ENCODE peak calls at places on chromosomes 16 and 17, in five cellular contexts. N, F, U, X and K are unnamed samples.

GRCh38 chr16:48687421-48688038 is 77.5 kb upstream of the N4BP1 start:
- DNase-seq in N (peak), F (peak), U (peak), X (peak), K (peak)

GRCh38 chr17:65531508-65532431 is 29.7 kb downstream of the AXIN2 start:
- DNase-seq in N (no peak), F (no peak), U (peak), X (no peak), K (no peak)

GRCh38 chr16:5011637-5012036 is 22.1 kb downstream of the NAGPA start:
- DNase-seq in N (no peak), F (no peak), U (no peak), X (no peak), K (no peak)

GRCh38 chr17:282912-283882 is 69.4 kb downstream of the RPH3AL start:
- DNase-seq in N (no peak), F (peak), U (no peak), X (no peak), K (no peak)

GRCh38 chr17:46794318-46794717 is 24.2 kb downstream of the WNT3 start:
- DNase-seq in N (no peak), F (no peak), U (no peak), X (no peak), K (no peak)

GRCh38 chr16:49340466-49340865 is 33.1 kb upstream of the C16orf78 start:
- DNase-seq in N (no peak), F (no peak), U (no peak), X (no peak), K (no peak)

GRCh38 chr17:10652984-10653680 is 4.0 kb downstream of the MYH3 start:
- DNase-seq in N (no peak), F (no peak), U (no peak), X (no peak), K (no peak)

GRCh38 chr17:37743875-37744632 is 805 bp downstream of the HNF1B start:
- DNase-seq in N (peak), F (peak), U (peak), X (no peak), K (no peak)

GRCh38 chr16:65876200-65876498 is 490.3 kb upstream of the CDH5 start:
- DNase-seq in N (no peak), F (no peak), U (no peak), X (no peak), K (no peak)

GRCh38 chr16:81863630-81864352 is 84.7 kb downstream of the PLCG2 start:
- DNase-seq in N (no peak), F (no peak), U (no peak), X (no peak), K (no peak)

GRCh38 chr16:68451656-68452055 is 3.3 kb upstream of the SMPD3 start:
- DNase-seq in N (no peak), F (no peak), U (no peak), X (no peak), K (no peak)

GRCh38 chr17:72666519-72666874 is 426.0 kb downstream of the SLC39A11 start:
- DNase-seq in N (peak), F (no peak), U (no peak), X (no peak), K (no peak)

GRCh38 chr17:48016112-48016511 is 21.5 kb downstream of the COPZ2 start:
- DNase-seq in N (no peak), F (no peak), U (no peak), X (peak), K (no peak)

GRCh38 chr17:81291662-81292061 is 3.4 kb downstream of the SLC38A10 start:
- DNase-seq in N (peak), F (peak), U (peak), X (peak), K (peak)

GRCh38 chr16:23408242-23409201 is 44.5 kb downstream of the COG7 start:
- DNase-seq in N (no peak), F (no peak), U (peak), X (no peak), K (no peak)

GRCh38 chr16:77297996-77298637 is 98.9 kb downstream of the SYCE1L start:
- DNase-seq in N (no peak), F (no peak), U (no peak), X (no peak), K (no peak)

GRCh38 chr17:39642675-39643074 is 5.7 kb downstream of the STARD3 start:
- DNase-seq in N (no peak), F (no peak), U (no peak), X (no peak), K (no peak)

GRCh38 chr17:79388556-79389295 is 222.1 kb downstream of the RBFOX3 start:
- DNase-seq in N (peak), F (peak), U (peak), X (peak), K (no peak)

GRCh38 chr16:65624696-65625095 is 502.8 kb upstream of the CDH11 start:
- DNase-seq in N (no peak), F (no peak), U (no peak), X (no peak), K (no peak)

GRCh38 chr16:84751947-84752346 is 52.1 kb downstream of the USP10 start:
- DNase-seq in N (no peak), F (peak), U (no peak), X (no peak), K (peak)

GRCh38 chr16:1265826-1266225 is 10.0 kb downstream of the TPSD1 start:
- DNase-seq in N (no peak), F (no peak), U (no peak), X (no peak), K (no peak)

GRCh38 chr17:82726427-82726826 is 9.0 kb upstream of the FN3K start:
- DNase-seq in N (no peak), F (no peak), U (no peak), X (no peak), K (no peak)

GRCh38 chr17:37774508-37774907 is 29.6 kb upstream of the HNF1B start:
- DNase-seq in N (no peak), F (no peak), U (no peak), X (no peak), K (peak)

GRCh38 chr17:35846055-35846809 is 22.5 kb downstream of the HEATR9 start:
- DNase-seq in N (no peak), F (no peak), U (no peak), X (no peak), K (no peak)

GRCh38 chr17:19421926-19422325 is 10.9 kb downstream of the RNF112 start:
- DNase-seq in N (no peak), F (no peak), U (no peak), X (no peak), K (no peak)

GRCh38 chr17:19426631-19427030 is 15.6 kb downstream of the RNF112 start:
- DNase-seq in N (no peak), F (no peak), U (no peak), X (no peak), K (no peak)

GRCh38 chr17:19424934-19425868 is 14.2 kb downstream of the RNF112 start:
- DNase-seq in N (no peak), F (no peak), U (no peak), X (no peak), K (no peak)
- TF ChIP-seq GABPA in N (no peak), F (no peak), U (no peak), X (no peak), K (no peak)

DNA sequence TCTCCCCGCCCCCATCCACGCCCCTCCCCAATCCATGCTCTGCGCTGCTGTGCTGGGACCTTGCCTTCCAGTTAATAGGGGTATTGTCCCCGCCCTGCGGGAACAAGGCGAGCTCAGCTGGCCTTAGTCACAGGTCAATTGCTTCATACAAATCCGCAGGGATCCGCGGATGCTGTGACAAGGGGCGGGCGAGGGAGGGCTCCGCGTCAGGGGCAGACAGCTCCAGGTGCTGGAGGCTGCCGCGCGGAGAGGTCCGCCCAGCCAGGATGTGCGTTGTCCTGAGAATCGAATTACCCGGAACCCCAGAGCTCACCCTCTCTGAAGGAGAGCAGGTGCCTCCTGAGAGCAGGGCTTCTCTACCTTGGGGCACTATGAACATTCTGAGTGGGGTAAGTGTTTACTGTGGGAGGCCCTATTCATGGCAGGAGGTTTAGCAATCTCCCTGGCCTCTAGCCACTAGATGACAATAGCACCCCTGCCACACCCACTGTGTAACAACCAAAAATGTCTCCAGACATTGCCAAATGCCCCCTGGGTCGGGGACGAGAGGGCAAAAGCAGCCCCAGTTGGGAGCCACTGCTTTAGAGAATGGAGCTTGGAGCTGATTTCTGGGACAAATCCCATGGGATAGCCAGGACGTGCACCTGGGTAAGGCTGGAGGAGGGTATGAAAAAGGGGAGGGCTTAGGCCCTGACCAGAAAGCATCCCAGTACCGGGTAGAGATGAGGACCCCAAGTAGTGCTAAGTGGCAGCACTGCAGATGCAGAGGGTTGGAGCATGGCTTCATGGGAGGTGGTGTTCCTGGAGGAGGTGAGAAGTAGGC is 138.2 kb downstream of the CYLD start:
- DNase-seq in N (no peak), F (peak), U (no peak), X (no peak), K (no peak)
- TF ChIP-seq GABPA in N (no peak), F (no peak), U (no peak), X (no peak), K (no peak)

DNA sequence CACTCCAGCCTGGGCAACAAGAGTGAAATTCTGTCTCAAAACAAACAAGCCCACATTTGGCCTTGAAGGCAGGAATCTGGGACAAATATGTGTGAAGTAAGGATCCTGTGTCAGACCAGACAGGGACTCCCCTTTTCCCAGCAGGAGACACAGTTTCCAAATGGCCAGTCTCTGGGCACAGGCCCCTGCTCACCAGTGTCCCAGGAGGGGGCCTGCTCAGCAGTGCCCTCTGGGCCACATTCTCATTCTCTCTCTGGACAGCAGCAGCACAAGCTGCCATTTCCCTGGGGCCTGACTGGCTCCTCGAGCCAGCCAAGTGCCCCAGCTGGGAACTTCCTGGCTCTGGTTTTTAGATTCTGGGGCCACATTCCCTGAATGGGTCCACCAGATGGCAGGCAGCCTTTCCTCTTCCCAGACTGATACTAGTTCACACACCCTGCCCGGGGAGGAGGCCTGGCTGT is 11.7 kb upstream of the MNT start:
- DNase-seq in N (no peak), F (peak), U (peak), X (no peak), K (no peak)
- TF ChIP-seq GABPA in N (no peak), F (no peak), U (no peak), X (no peak), K (no peak)

GRCh38 chr17:67836205-67836987 is 11.1 kb downstream of the BPTF start:
- DNase-seq in N (no peak), F (no peak), U (no peak), X (no peak), K (no peak)
- TF ChIP-seq GABPA in N (no peak), F (no peak), U (no peak), X (no peak), K (no peak)

DNA sequence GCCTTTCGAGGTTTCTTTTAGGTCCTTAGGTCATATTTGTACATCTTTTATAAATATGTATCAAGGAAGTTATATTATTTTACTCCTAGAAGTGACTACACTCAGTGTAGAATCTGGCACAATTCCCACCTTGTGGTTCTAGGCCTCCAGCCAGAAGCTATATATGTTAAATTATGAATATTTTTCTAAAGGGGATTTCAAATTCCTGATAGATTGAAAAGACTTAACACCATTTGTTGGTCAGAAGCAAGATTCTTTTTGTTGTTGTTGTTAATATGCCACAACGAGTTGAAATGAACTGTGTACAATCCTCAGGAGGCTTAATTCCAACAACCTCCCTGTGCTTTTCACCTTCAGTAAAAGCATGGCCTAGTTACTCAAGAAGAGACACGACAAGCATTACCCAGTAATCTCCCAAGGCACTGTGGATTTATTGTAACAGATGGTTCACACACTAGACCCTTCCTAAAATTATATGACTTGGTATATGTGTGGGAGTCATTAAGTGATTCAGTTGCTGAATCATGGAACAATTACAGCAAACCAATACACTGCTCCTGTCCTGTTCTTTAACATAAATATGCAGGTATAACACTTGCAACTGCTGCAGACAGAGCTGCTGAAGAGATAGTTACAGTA is 964.3 kb upstream of the GOT2 start:
- DNase-seq in N (no peak), F (no peak), U (no peak), X (no peak), K (no peak)
- TF ChIP-seq GABPA in N (no peak), F (no peak), U (no peak), X (no peak), K (no peak)

DNA sequence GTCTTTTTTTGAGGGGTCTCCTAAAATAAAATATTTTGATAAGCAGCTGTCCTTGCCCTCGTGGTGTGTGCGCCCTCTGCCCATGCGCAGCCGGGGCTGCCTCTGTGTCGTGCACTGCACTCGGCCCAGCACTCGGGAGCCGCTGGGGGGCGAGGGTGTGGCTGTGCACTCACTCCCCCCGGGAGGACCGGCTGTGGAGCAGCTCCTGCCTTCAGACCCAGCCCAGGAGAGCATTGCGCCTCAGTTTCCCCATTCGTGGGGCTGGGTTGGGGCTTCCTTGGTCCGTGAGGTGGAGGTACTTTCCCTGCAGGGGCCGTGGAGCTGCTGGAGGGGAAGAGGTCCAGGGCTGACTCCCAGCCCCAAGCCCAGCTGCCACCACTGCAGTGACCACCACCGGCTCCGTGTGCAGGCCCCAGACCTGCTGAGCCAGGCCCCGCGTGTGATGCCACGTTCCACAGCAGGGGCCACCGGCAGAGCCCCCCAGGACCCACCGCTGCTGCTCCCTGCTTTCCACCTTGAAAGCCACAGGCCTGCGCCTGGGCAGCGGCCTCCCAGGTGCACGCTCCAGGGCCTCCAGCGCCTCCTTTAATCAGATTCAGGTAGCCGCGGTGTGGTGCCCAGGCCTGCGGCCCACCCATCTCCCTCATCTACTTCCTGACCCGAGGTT is 6.3 kb upstream of the IL17C start:
- DNase-seq in N (no peak), F (no peak), U (no peak), X (no peak), K (no peak)
- TF ChIP-seq GABPA in N (no peak), F (no peak), U (no peak), X (no peak), K (no peak)

DNA sequence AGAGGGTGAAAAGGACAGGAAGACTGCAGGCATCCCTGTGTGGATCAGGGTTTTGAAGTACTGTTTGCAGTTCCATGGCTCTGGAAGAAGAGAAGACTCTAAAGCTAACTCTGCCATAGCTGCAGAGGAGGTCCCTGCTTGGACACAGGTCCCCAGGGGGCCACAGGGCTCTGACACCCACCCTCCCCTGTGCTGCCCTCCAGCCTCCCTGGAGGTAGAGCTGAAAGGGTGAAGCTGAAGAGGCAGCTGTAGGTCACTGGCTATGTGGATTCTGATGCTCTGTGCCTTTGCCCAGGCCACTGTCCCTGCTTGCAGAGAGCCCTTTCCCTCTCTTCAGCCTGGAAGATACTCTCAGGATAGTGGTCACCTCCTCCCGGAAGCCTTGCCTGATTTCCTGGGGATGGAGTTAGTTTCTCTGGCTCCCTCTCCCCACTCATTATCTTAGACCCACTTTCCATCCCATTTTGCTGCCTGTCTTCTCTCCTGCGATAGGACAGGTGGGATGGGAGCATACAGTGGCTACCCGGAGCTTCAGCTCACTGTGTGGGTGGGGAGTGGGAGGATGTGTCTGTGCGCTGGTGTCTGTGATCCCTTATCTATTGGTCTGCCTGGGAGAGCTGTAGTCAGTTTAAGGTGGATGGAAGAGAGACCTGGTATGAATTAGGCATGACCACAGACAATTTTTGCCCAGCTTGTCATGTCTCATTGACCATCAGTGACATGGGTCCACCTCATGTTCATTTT is 89.8 kb upstream of the TMEM97 start:
- DNase-seq in N (no peak), F (no peak), U (peak), X (no peak), K (no peak)
- TF ChIP-seq GABPA in N (no peak), F (no peak), U (no peak), X (no peak), K (no peak)

GRCh38 chr17:57518587-57519118 is 226.4 kb downstream of the CCDC182 start:
- DNase-seq in N (no peak), F (no peak), U (peak), X (no peak), K (no peak)
- TF ChIP-seq GABPA in N (no peak), F (no peak), U (no peak), X (no peak), K (no peak)

GRCh38 chr17:73998246-73999220 is 204.9 kb upstream of the RPL38 start:
- DNase-seq in N (peak), F (peak), U (peak), X (peak), K (peak)
- TF ChIP-seq GABPA in N (no peak), F (no peak), U (no peak), X (no peak), K (no peak)